ENCODE peak calls at places on chromosome 20, in five cellular contexts. One of them, this sample, is unnamed.

GRCh38 chr20:52665441-52665840 is 306.7 kb upstream of the TSHZ2 start:
- DNase-seq in endothelial cell of umbilical vein: no peak
- DNase-seq in choroid plexus epithelial cell: no peak
- DNase-seq in colonic mucosa: no peak
- DNase-seq in progenitor cell of endocrine pancreas: no peak
- DNase-seq in this sample: no peak

GRCh38 chr20:57581202-57582028 is 20.5 kb downstream of the PCK1 start:
- DNase-seq in endothelial cell of umbilical vein: no peak
- DNase-seq in colonic mucosa: no peak
- DNase-seq in progenitor cell of endocrine pancreas: no peak
- DNase-seq in choroid plexus epithelial cell: no peak
- DNase-seq in this sample: no peak

GRCh38 chr20:19944772-19945459 is 72.2 kb upstream of the NAA20 start:
- DNase-seq in progenitor cell of endocrine pancreas: no peak
- DNase-seq in colonic mucosa: no peak
- DNase-seq in endothelial cell of umbilical vein: no peak
- DNase-seq in choroid plexus epithelial cell: peak
- DNase-seq in this sample: no peak

GRCh38 chr20:61435823-61436220 is 183.8 kb downstream of the CDH4 start:
- DNase-seq in progenitor cell of endocrine pancreas: no peak
- DNase-seq in endothelial cell of umbilical vein: no peak
- DNase-seq in choroid plexus epithelial cell: no peak
- DNase-seq in colonic mucosa: no peak
- DNase-seq in this sample: no peak

GRCh38 chr20:44642203-44643153 is 9.0 kb downstream of the ADA start:
- DNase-seq in choroid plexus epithelial cell: peak
- DNase-seq in progenitor cell of endocrine pancreas: no peak
- DNase-seq in endothelial cell of umbilical vein: peak
- DNase-seq in colonic mucosa: peak
- DNase-seq in this sample: no peak

GRCh38 chr20:44641305-44641704 is 10.2 kb downstream of the ADA start:
- DNase-seq in endothelial cell of umbilical vein: no peak
- DNase-seq in choroid plexus epithelial cell: no peak
- DNase-seq in progenitor cell of endocrine pancreas: no peak
- DNase-seq in colonic mucosa: no peak
- DNase-seq in this sample: no peak

GRCh38 chr20:33803921-33804337 is 7.2 kb upstream of the CHMP4B start:
- DNase-seq in colonic mucosa: no peak
- DNase-seq in progenitor cell of endocrine pancreas: no peak
- DNase-seq in endothelial cell of umbilical vein: peak
- DNase-seq in choroid plexus epithelial cell: peak
- DNase-seq in this sample: no peak

GRCh38 chr20:20679306-20679705 is 33.1 kb downstream of the RALGAPA2 start:
- DNase-seq in choroid plexus epithelial cell: no peak
- DNase-seq in endothelial cell of umbilical vein: no peak
- DNase-seq in progenitor cell of endocrine pancreas: no peak
- DNase-seq in colonic mucosa: no peak
- DNase-seq in this sample: no peak

GRCh38 chr20:48416002-48416401 is 411.8 kb downstream of the PREX1 start:
- DNase-seq in colonic mucosa: no peak
- DNase-seq in endothelial cell of umbilical vein: no peak
- DNase-seq in choroid plexus epithelial cell: no peak
- DNase-seq in progenitor cell of endocrine pancreas: no peak
- DNase-seq in this sample: no peak

GRCh38 chr20:8855315-8855714 is 213.6 kb upstream of the PLCB4 start:
- DNase-seq in colonic mucosa: no peak
- DNase-seq in endothelial cell of umbilical vein: no peak
- DNase-seq in progenitor cell of endocrine pancreas: no peak
- DNase-seq in choroid plexus epithelial cell: peak
- DNase-seq in this sample: no peak

GRCh38 chr20:40443731-40444130 is 245.3 kb downstream of the MAFB start:
- DNase-seq in colonic mucosa: no peak
- DNase-seq in endothelial cell of umbilical vein: no peak
- DNase-seq in progenitor cell of endocrine pancreas: no peak
- DNase-seq in choroid plexus epithelial cell: no peak
- DNase-seq in this sample: no peak

GRCh38 chr20:37430778-37431460 is 85.0 kb downstream of the SRC start:
- DNase-seq in endothelial cell of umbilical vein: no peak
- DNase-seq in progenitor cell of endocrine pancreas: no peak
- DNase-seq in colonic mucosa: no peak
- DNase-seq in choroid plexus epithelial cell: no peak
- DNase-seq in this sample: no peak

GRCh38 chr20:53827996-53828672 is 234.5 kb upstream of the ZNF217 start:
- DNase-seq in endothelial cell of umbilical vein: peak
- DNase-seq in progenitor cell of endocrine pancreas: no peak
- DNase-seq in colonic mucosa: no peak
- DNase-seq in choroid plexus epithelial cell: peak
- DNase-seq in this sample: no peak

GRCh38 chr20:50130995-50131394 is 18.0 kb upstream of the UBE2V1 start:
- DNase-seq in progenitor cell of endocrine pancreas: no peak
- DNase-seq in choroid plexus epithelial cell: peak
- DNase-seq in endothelial cell of umbilical vein: no peak
- DNase-seq in colonic mucosa: no peak
- DNase-seq in this sample: no peak

GRCh38 chr20:9025643-9026042 is 43.2 kb upstream of the PLCB4 start:
- DNase-seq in endothelial cell of umbilical vein: no peak
- DNase-seq in colonic mucosa: no peak
- DNase-seq in progenitor cell of endocrine pancreas: no peak
- DNase-seq in choroid plexus epithelial cell: peak
- DNase-seq in this sample: no peak

GRCh38 chr20:19750907-19751636 is 7.0 kb upstream of the RIN2 start:
- DNase-seq in choroid plexus epithelial cell: no peak
- DNase-seq in endothelial cell of umbilical vein: no peak
- DNase-seq in progenitor cell of endocrine pancreas: no peak
- DNase-seq in colonic mucosa: peak
- DNase-seq in this sample: no peak

GRCh38 chr20:18678599-18678998 is 90.7 kb downstream of the DTD1 start:
- DNase-seq in choroid plexus epithelial cell: no peak
- DNase-seq in endothelial cell of umbilical vein: no peak
- DNase-seq in colonic mucosa: no peak
- DNase-seq in progenitor cell of endocrine pancreas: no peak
- DNase-seq in this sample: no peak

GRCh38 chr20:37969949-37970855 is 63.1 kb downstream of the TTI1 start:
- DNase-seq in endothelial cell of umbilical vein: no peak
- DNase-seq in choroid plexus epithelial cell: no peak
- DNase-seq in progenitor cell of endocrine pancreas: no peak
- DNase-seq in colonic mucosa: no peak
- DNase-seq in this sample: no peak

GRCh38 chr20:50578778-50579165 is 68.6 kb downstream of the PTPN1 start:
- DNase-seq in progenitor cell of endocrine pancreas: no peak
- DNase-seq in choroid plexus epithelial cell: no peak
- DNase-seq in colonic mucosa: no peak
- DNase-seq in endothelial cell of umbilical vein: no peak
- DNase-seq in this sample: no peak

GRCh38 chr20:1819311-1820136 is 75.7 kb upstream of the SIRPA start:
- DNase-seq in endothelial cell of umbilical vein: no peak
- DNase-seq in choroid plexus epithelial cell: no peak
- DNase-seq in colonic mucosa: no peak
- DNase-seq in progenitor cell of endocrine pancreas: no peak
- DNase-seq in this sample: no peak

GRCh38 chr20:36144336-36144735 is 10.2 kb upstream of the EPB41L1 start:
- DNase-seq in colonic mucosa: no peak
- DNase-seq in progenitor cell of endocrine pancreas: no peak
- DNase-seq in endothelial cell of umbilical vein: peak
- DNase-seq in choroid plexus epithelial cell: no peak
- DNase-seq in this sample: no peak

GRCh38 chr20:43906505-43907034 is 8.1 kb upstream of the TOX2 start:
- DNase-seq in progenitor cell of endocrine pancreas: no peak
- DNase-seq in choroid plexus epithelial cell: no peak
- DNase-seq in colonic mucosa: no peak
- DNase-seq in endothelial cell of umbilical vein: no peak
- DNase-seq in this sample: no peak

GRCh38 chr20:19620471-19620870 is 137.6 kb upstream of the RIN2 start:
- DNase-seq in colonic mucosa: no peak
- DNase-seq in progenitor cell of endocrine pancreas: no peak
- DNase-seq in endothelial cell of umbilical vein: no peak
- DNase-seq in choroid plexus epithelial cell: no peak
- DNase-seq in this sample: no peak

GRCh38 chr20:10430000-10430466 is 4.0 kb downstream of the MKKS start:
- DNase-seq in endothelial cell of umbilical vein: no peak
- DNase-seq in colonic mucosa: no peak
- DNase-seq in progenitor cell of endocrine pancreas: no peak
- DNase-seq in choroid plexus epithelial cell: no peak
- DNase-seq in this sample: no peak

GRCh38 chr20:58982406-58983114 is 1.5 kb downstream of the NELFCD start:
- DNase-seq in choroid plexus epithelial cell: no peak
- DNase-seq in progenitor cell of endocrine pancreas: no peak
- DNase-seq in endothelial cell of umbilical vein: no peak
- DNase-seq in colonic mucosa: no peak
- DNase-seq in this sample: no peak

This sample was measured in NCI-H1930.